ENCODE peak calls at places on chromosomes 16 and 17, in six cellular contexts. E is foreskin fibroblast; W is CD4-positive, alpha-beta T cell; A is stimulated activated CD4-positive, alpha-beta T cell treated with anti-CD3 and anti-CD28 coated beads, Interleukin-1b, Interleukin-23, amount 100 ng/mL, for 24 hours; O is activated T-cell treated with anti-CD3 and anti-CD28 coated beads for 48 hours; P is skeletal muscle cell. M is an unnamed sample.

GRCh38 chr17:61161615-61162134 is 238.0 kb upstream of the TBX2 start:
- DNase-seq in O (no peak), A (no peak), P (no peak), W (no peak), E (no peak), M (no peak)

GRCh38 chr16:31016018-31016417 is 5.6 kb upstream of the STX1B start:
- DNase-seq in W (no peak), E (no peak), O (no peak), A (no peak), P (no peak), M (no peak)

GRCh38 chr17:27560668-27561067 is 70.3 kb upstream of the LGALS9 start:
- DNase-seq in W (no peak), E (no peak), P (no peak), O (no peak), A (no peak), M (no peak)

GRCh38 chr16:30065943-30066881 is 652 bp downstream of the ALDOA start:
- DNase-seq in A (no peak), E (peak), O (peak), W (peak), P (no peak), M (no peak)

GRCh38 chr17:6623941-6624340 is 16.6 kb downstream of the KIAA0753 start:
- DNase-seq in O (no peak), A (no peak), E (peak), P (no peak), W (no peak), M (no peak)

GRCh38 chr17:47239663-47240374 is 13.8 kb upstream of the ITGB3 start:
- DNase-seq in A (no peak), E (peak), O (no peak), P (peak), W (no peak), M (no peak)

GRCh38 chr16:30740364-30741251 is 7.6 kb upstream of the PHKG2 start:
- DNase-seq in E (peak), A (no peak), P (no peak), W (no peak), O (no peak), M (no peak)

GRCh38 chr17:20172378-20172775 is 163.2 kb downstream of the SPECC1 start:
- DNase-seq in A (no peak), E (no peak), P (no peak), W (no peak), O (no peak), M (no peak)